ENCODE peak calls at places on chromosomes 7 and 10, in six cellular contexts. One of them, this sample, is unnamed.

GRCh38 chr7:90383422-90383821 is 19.8 kb upstream of the CLDN12 start:
- DNase-seq in AG10803: peak; percentile 44
- DNase-seq in PC-9: peak; percentile 73
- DNase-seq in fibroblast of the aortic adventitia: peak; percentile 35
- DNase-seq in BJ: no peak
- DNase-seq in HepG2: no peak
- DNase-seq in this sample: no peak

GRCh38 chr10:86671985-86672710 is 3.8 kb downstream of the LDB3 start:
- DNase-seq in AG10803: peak; percentile 23
- DNase-seq in PC-9: no peak
- DNase-seq in fibroblast of the aortic adventitia: no peak
- DNase-seq in BJ: no peak
- DNase-seq in HepG2: no peak
- DNase-seq in this sample: no peak

GRCh38 chr7:30761214-30762156 is 9.6 kb downstream of the INMT start:
- DNase-seq in AG10803: no peak
- DNase-seq in PC-9: no peak
- DNase-seq in fibroblast of the aortic adventitia: peak; percentile 77
- DNase-seq in BJ: no peak
- DNase-seq in HepG2: no peak
- DNase-seq in this sample: no peak

GRCh38 chr10:112330607-112331160 is 43.2 kb upstream of the ACSL5 start:
- DNase-seq in AG10803: no peak
- DNase-seq in PC-9: no peak
- DNase-seq in fibroblast of the aortic adventitia: no peak
- DNase-seq in BJ: no peak
- DNase-seq in HepG2: no peak
- DNase-seq in this sample: peak; percentile 78

GRCh38 chr7:72493850-72494661 is 81.9 kb upstream of the CALN1 start:
- DNase-seq in AG10803: peak; percentile 38
- DNase-seq in PC-9: no peak
- DNase-seq in fibroblast of the aortic adventitia: peak; percentile 25
- DNase-seq in BJ: no peak
- DNase-seq in HepG2: peak; percentile 35
- DNase-seq in this sample: peak; percentile 44

GRCh38 chr10:5861269-5862031 is 28.2 kb downstream of the ANKRD16 start:
- DNase-seq in AG10803: peak; percentile 68
- DNase-seq in PC-9: peak; percentile 79
- DNase-seq in fibroblast of the aortic adventitia: peak; percentile 76
- DNase-seq in BJ: peak; percentile 69
- DNase-seq in HepG2: peak; percentile 83
- DNase-seq in this sample: no peak

GRCh38 chr7:137681657-137682562 is 164.9 kb downstream of the DGKI start:
- DNase-seq in AG10803: peak; percentile 93
- DNase-seq in PC-9: no peak
- DNase-seq in fibroblast of the aortic adventitia: peak; percentile 90
- DNase-seq in BJ: peak; percentile 88
- DNase-seq in HepG2: no peak
- DNase-seq in this sample: no peak

GRCh38 chr7:134851141-134851540 is 71.7 kb downstream of the CALD1 start:
- DNase-seq in AG10803: no peak
- DNase-seq in PC-9: peak; percentile 39
- DNase-seq in fibroblast of the aortic adventitia: no peak
- DNase-seq in BJ: no peak
- DNase-seq in HepG2: no peak
- DNase-seq in this sample: no peak

GRCh38 chr10:45355494-45355893 is 18.5 kb upstream of the ALOX5 start:
- DNase-seq in AG10803: no peak
- DNase-seq in PC-9: no peak
- DNase-seq in fibroblast of the aortic adventitia: no peak
- DNase-seq in BJ: no peak
- DNase-seq in HepG2: no peak
- DNase-seq in this sample: no peak

GRCh38 chr7:114793155-114793849 is 128.6 kb upstream of the MDFIC start:
- DNase-seq in AG10803: no peak
- DNase-seq in PC-9: no peak
- DNase-seq in fibroblast of the aortic adventitia: no peak
- DNase-seq in BJ: no peak
- DNase-seq in HepG2: no peak
- DNase-seq in this sample: no peak

GRCh38 chr10:52353960-52354394 is 39.9 kb downstream of the DKK1 start:
- DNase-seq in AG10803: peak; percentile 90
- DNase-seq in PC-9: no peak
- DNase-seq in fibroblast of the aortic adventitia: peak; percentile 54
- DNase-seq in BJ: peak; percentile 82
- DNase-seq in HepG2: peak; percentile 88
- DNase-seq in this sample: no peak

GRCh38 chr7:94303736-94304135 is 91.0 kb upstream of the COL1A2 start:
- DNase-seq in AG10803: peak; percentile 86
- DNase-seq in PC-9: no peak
- DNase-seq in fibroblast of the aortic adventitia: peak; percentile 87
- DNase-seq in BJ: peak; percentile 34
- DNase-seq in HepG2: no peak
- DNase-seq in this sample: no peak

GRCh38 chr10:76444034-76444800 is 1012.8 kb downstream of the LRMDA start:
- DNase-seq in AG10803: peak; percentile 65
- DNase-seq in PC-9: peak; percentile 40
- DNase-seq in fibroblast of the aortic adventitia: peak; percentile 90
- DNase-seq in BJ: no peak
- DNase-seq in HepG2: no peak
- DNase-seq in this sample: no peak

GRCh38 chr7:73850781-73851207 is 8.5 kb upstream of the METTL27 start:
- DNase-seq in AG10803: peak; percentile 99
- DNase-seq in PC-9: peak; percentile 95
- DNase-seq in fibroblast of the aortic adventitia: peak; percentile 99
- DNase-seq in BJ: peak; percentile 99
- DNase-seq in HepG2: no peak
- DNase-seq in this sample: no peak

GRCh38 chr7:151086802-151087246 is 549 bp downstream of the AGAP3 start:
- DNase-seq in AG10803: no peak
- DNase-seq in PC-9: no peak
- DNase-seq in fibroblast of the aortic adventitia: no peak
- DNase-seq in BJ: no peak
- DNase-seq in HepG2: no peak
- DNase-seq in this sample: no peak

GRCh38 chr10:97503413-97503812 is 4.7 kb downstream of the UBTD1 start:
- DNase-seq in AG10803: peak; percentile 29
- DNase-seq in PC-9: no peak
- DNase-seq in fibroblast of the aortic adventitia: no peak
- DNase-seq in BJ: no peak
- DNase-seq in HepG2: no peak
- DNase-seq in this sample: no peak

GRCh38 chr7:129670636-129671035 is 59.1 kb downstream of the NRF1 start:
- DNase-seq in AG10803: peak; percentile 10
- DNase-seq in PC-9: no peak
- DNase-seq in fibroblast of the aortic adventitia: peak; percentile 41
- DNase-seq in BJ: no peak
- DNase-seq in HepG2: no peak
- DNase-seq in this sample: no peak

GRCh38 chr7:138519061-138519798 is 59.2 kb downstream of the TRIM24 start:
- DNase-seq in AG10803: no peak
- DNase-seq in PC-9: no peak
- DNase-seq in fibroblast of the aortic adventitia: no peak
- DNase-seq in BJ: no peak
- DNase-seq in HepG2: no peak
- DNase-seq in this sample: no peak

DNA sequence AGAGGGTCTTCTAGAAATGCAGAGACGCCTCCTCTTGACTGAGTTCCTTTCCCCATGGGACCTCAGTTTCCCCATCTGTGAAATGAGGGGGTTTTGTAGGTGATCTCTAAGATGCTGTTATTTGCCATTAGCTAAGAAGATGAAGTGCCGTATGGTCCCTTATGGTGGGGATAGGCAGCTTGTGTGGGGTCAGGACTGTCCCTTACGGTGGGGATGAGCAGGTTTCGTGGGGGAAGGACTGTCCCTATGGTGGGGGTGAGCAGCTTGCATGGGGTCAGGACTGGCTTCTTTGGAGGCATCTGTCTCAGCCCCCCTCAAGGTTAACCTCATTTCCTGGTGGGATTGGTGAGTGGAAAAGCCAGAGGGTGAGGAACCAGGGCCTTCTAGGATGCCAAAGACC is 148.3 kb upstream of the GPR26 start:
- DNase-seq in AG10803: no peak
- DNase-seq in PC-9: no peak
- DNase-seq in fibroblast of the aortic adventitia: no peak
- DNase-seq in BJ: no peak
- DNase-seq in HepG2: no peak
- DNase-seq in this sample: no peak
- H3K4me3 ChIP-seq in AG10803: no peak overlapping the region
- H3K4me3 ChIP-seq in PC-9: no peak overlapping the region
- H3K4me3 ChIP-seq in fibroblast of the aortic adventitia: no peak overlapping the region
- H3K4me3 ChIP-seq in BJ: no peak overlapping the region
- H3K4me3 ChIP-seq in HepG2: no peak overlapping the region
- H3K4me3 ChIP-seq in this sample: no peak overlapping the region

GRCh38 chr7:53518319-53518718 is 482.9 kb downstream of the POM121L12 start:
- DNase-seq in AG10803: no peak
- DNase-seq in PC-9: no peak
- DNase-seq in fibroblast of the aortic adventitia: no peak
- DNase-seq in BJ: no peak
- DNase-seq in HepG2: no peak
- DNase-seq in this sample: no peak

GRCh38 chr7:53520841-53521240 is 485.4 kb downstream of the POM121L12 start:
- DNase-seq in AG10803: no peak
- DNase-seq in PC-9: no peak
- DNase-seq in fibroblast of the aortic adventitia: no peak
- DNase-seq in BJ: no peak
- DNase-seq in HepG2: no peak
- DNase-seq in this sample: no peak

GRCh38 chr7:53521638-53522184 is 486.3 kb downstream of the POM121L12 start:
- DNase-seq in AG10803: no peak
- DNase-seq in PC-9: no peak
- DNase-seq in fibroblast of the aortic adventitia: no peak
- DNase-seq in BJ: no peak
- DNase-seq in HepG2: no peak
- DNase-seq in this sample: no peak
- TF ChIP-seq CTCF in AG10803: no peak
- TF ChIP-seq CTCF in PC-9: no peak
- TF ChIP-seq CTCF in fibroblast of the aortic adventitia: no peak
- TF ChIP-seq CTCF in BJ: no peak
- TF ChIP-seq CTCF in HepG2: no peak
- TF ChIP-seq CTCF in this sample: no peak

GRCh38 chr10:101072923-101073322 is 11.1 kb downstream of the KAZALD1 start:
- DNase-seq in AG10803: no peak
- DNase-seq in PC-9: no peak
- DNase-seq in fibroblast of the aortic adventitia: no peak
- DNase-seq in BJ: no peak
- DNase-seq in HepG2: no peak
- DNase-seq in this sample: no peak
- H3K4me3 ChIP-seq in AG10803: no peak overlapping the region
- H3K4me3 ChIP-seq in PC-9: no peak overlapping the region
- H3K4me3 ChIP-seq in fibroblast of the aortic adventitia: no peak overlapping the region
- H3K4me3 ChIP-seq in BJ: no peak overlapping the region
- H3K4me3 ChIP-seq in HepG2: no peak overlapping the region
- H3K4me3 ChIP-seq in this sample: no peak overlapping the region

DNA sequence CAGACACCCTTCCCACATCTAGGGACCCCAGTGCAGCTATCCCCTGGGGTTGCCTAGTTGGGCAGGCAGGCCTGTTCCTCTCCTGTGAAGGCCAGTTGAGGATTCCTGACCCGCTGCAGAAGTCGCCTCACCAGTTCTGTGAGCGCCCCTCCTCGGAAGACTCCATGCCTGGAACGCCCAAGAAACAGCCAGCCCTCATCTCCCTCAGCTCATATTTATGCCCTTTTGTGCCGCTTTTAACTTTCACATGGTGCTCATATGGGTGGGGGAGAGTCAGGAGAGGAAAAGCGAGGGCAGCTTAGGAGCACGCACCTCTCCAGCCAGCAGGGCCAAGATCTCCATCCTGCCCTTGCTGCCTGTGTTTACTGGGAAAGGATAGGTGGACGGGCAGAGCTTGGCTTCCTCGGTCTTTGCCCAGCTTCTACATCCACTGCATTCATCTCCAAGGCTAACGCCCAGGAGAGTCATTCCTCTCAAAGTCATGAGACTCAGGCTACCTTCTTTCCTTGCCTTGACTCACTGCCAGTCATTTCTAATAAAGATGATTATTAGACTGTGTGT is 286.6 kb downstream of the USP6NL start:
- DNase-seq in AG10803: no peak
- DNase-seq in PC-9: no peak
- DNase-seq in fibroblast of the aortic adventitia: no peak
- DNase-seq in BJ: no peak
- DNase-seq in HepG2: no peak
- DNase-seq in this sample: no peak
- TF ChIP-seq CTCF in AG10803: no peak
- TF ChIP-seq CTCF in PC-9: no peak
- TF ChIP-seq CTCF in fibroblast of the aortic adventitia: no peak
- TF ChIP-seq CTCF in BJ: no peak
- TF ChIP-seq CTCF in HepG2: no peak
- TF ChIP-seq CTCF in this sample: no peak

GRCh38 chr7:66859339-66859738 is 61.7 kb upstream of the TMEM248 start:
- DNase-seq in AG10803: no peak
- DNase-seq in PC-9: no peak
- DNase-seq in fibroblast of the aortic adventitia: no peak
- DNase-seq in BJ: no peak
- DNase-seq in HepG2: no peak
- DNase-seq in this sample: no peak
- H3K4me3 ChIP-seq in AG10803: no peak overlapping the region
- H3K4me3 ChIP-seq in PC-9: no peak overlapping the region
- H3K4me3 ChIP-seq in fibroblast of the aortic adventitia: no peak overlapping the region
- H3K4me3 ChIP-seq in BJ: no peak overlapping the region
- H3K4me3 ChIP-seq in HepG2: no peak overlapping the region
- H3K4me3 ChIP-seq in this sample: no peak overlapping the region

GRCh38 chr10:71888623-71889387 is 37.8 kb upstream of the PSAP start:
- DNase-seq in AG10803: peak; percentile 88
- DNase-seq in PC-9: peak; percentile 81
- DNase-seq in fibroblast of the aortic adventitia: peak; percentile 94
- DNase-seq in BJ: peak; percentile 69
- DNase-seq in HepG2: no peak
- DNase-seq in this sample: no peak
- TF ChIP-seq CTCF in AG10803: peak; percentile 1
- TF ChIP-seq CTCF in PC-9: no peak
- TF ChIP-seq CTCF in fibroblast of the aortic adventitia: peak; percentile 8
- TF ChIP-seq CTCF in BJ: no peak
- TF ChIP-seq CTCF in HepG2: no peak
- TF ChIP-seq CTCF in this sample: peak; percentile 35

This sample was measured in LNCaP clone FGC.